ENCODE peak calls at places on chromosomes 12 and 14, in ten cellular contexts. C, H, J, S, P, Z, E, F, W and Y are unnamed samples. For H3K27me3, the result is how much of the 10 kb centered on the place peaks cover.

GRCh38 chr12:101097829-101098580 is 112.0 kb downstream of the SLC5A8 start:
- DNase-seq in J (no peak), C (no peak), S (no peak), Z (no peak), W (no peak), F (no peak), H (no peak), P (no peak), E (no peak), Y (no peak)

GRCh38 chr12:130847097-130847496 is 8.0 kb upstream of the STX2 start:
- DNase-seq in J (no peak), W (no peak), S (no peak), F (peak), C (no peak), E (no peak), H (no peak), Z (no peak), P (no peak), Y (no peak)

GRCh38 chr12:16766736-16767135 is 160.8 kb upstream of the LMO3 start:
- DNase-seq in W (no peak), H (no peak), Z (no peak), C (peak), J (no peak), S (no peak), P (no peak), F (no peak), E (no peak), Y (no peak)

GRCh38 chr14:25042362-25043299 is 7.3 kb downstream of the STXBP6 start:
- DNase-seq in C (no peak), E (peak), W (no peak), Z (no peak), S (no peak), F (peak), J (no peak), P (peak), H (no peak), Y (no peak)

GRCh38 chr14:100617715-100618693 is 30.8 kb upstream of the BEGAIN start:
- DNase-seq in C (no peak), S (peak), Z (no peak), P (no peak), W (no peak), H (no peak), F (peak), J (no peak), E (no peak), Y (no peak)

GRCh38 chr12:25997401-25997973 is 39.0 kb downstream of the RASSF8 start:
- DNase-seq in F (no peak), E (no peak), W (no peak), P (peak), Z (no peak), C (no peak), J (no peak), S (no peak), H (no peak), Y (no peak)

GRCh38 chr14:72714094-72714493 is 179.8 kb downstream of the DPF3 start:
- DNase-seq in W (no peak), C (no peak), P (no peak), H (no peak), F (no peak), S (peak), Z (peak), J (peak), E (no peak), Y (no peak)

GRCh38 chr12:123200414-123200813 is 32.5 kb downstream of the MPHOSPH9 start:
- DNase-seq in F (no peak), J (no peak), S (no peak), P (no peak), E (no peak), H (no peak), C (no peak), Z (no peak), W (no peak), Y (no peak)

GRCh38 chr14:89386214-89386886 is 30.7 kb downstream of the FOXN3 start:
- DNase-seq in J (no peak), H (peak), P (no peak), C (no peak), S (peak), Z (no peak), W (no peak), E (no peak), F (no peak), Y (no peak)

GRCh38 chr14:103503296-103503695 is 19.3 kb downstream of the CKB start:
- DNase-seq in Z (no peak), W (no peak), F (no peak), P (no peak), H (no peak), E (no peak), J (no peak), S (no peak), C (no peak), Y (no peak)

GRCh38 chr12:118035194-118036041 is 18.9 kb downstream of the RFC5 start:
- DNase-seq in J (no peak), H (no peak), Z (no peak), S (no peak), F (no peak), P (peak), E (no peak), C (peak), W (no peak), Y (no peak)

GRCh38 chr12:45183263-45183662 is 32.6 kb upstream of the ANO6 start:
- DNase-seq in C (peak), Z (no peak), S (no peak), W (no peak), F (no peak), H (no peak), P (no peak), E (no peak), J (no peak), Y (no peak)

GRCh38 chr14:100022772-100023451 is 42.3 kb upstream of the EVL start:
- DNase-seq in W (no peak), H (no peak), F (no peak), P (no peak), J (no peak), S (peak), Z (no peak), C (no peak), E (no peak), Y (no peak)

GRCh38 chr12:53222170-53223005 is 9.6 kb downstream of the RARG start:
- DNase-seq in W (no peak), F (no peak), C (no peak), P (no peak), Z (no peak), E (no peak), J (no peak), S (no peak), H (no peak), Y (no peak)

GRCh38 chr14:94171208-94171607 is 2.9 kb upstream of the PPP4R4 start:
- DNase-seq in P (no peak), J (no peak), Z (no peak), W (no peak), E (no peak), C (no peak), H (no peak), S (no peak), F (no peak), Y (no peak)

GRCh38 chr12:122886851-122887816 is 8.8 kb downstream of the VPS37B start:
- DNase-seq in S (no peak), C (peak), H (no peak), E (no peak), P (no peak), Z (no peak), J (no peak), W (peak), F (peak), Y (no peak)

GRCh38 chr12:105812356-105812755 is 326.4 kb downstream of the NUAK1 start:
- DNase-seq in H (no peak), F (no peak), J (no peak), Z (no peak), E (no peak), P (no peak), S (no peak), W (no peak), C (no peak), Y (no peak)

GRCh38 chr12:53062011-53062961 is 12.4 kb downstream of the TNS2 start:
- DNase-seq in S (no peak), E (no peak), P (no peak), J (no peak), H (no peak), Z (no peak), C (no peak), F (no peak), W (no peak), Y (no peak)

GRCh38 chr12:126668538-126668937 is 1598.4 kb upstream of the TMEM132C start:
- DNase-seq in C (no peak), J (no peak), H (no peak), P (no peak), E (no peak), Z (no peak), W (no peak), F (no peak), S (no peak), Y (peak)

GRCh38 chr14:32252030-32252670 is 49.1 kb upstream of the RNU6-8 start:
- DNase-seq in J (no peak), P (peak), S (peak), Z (peak), H (peak), W (peak), F (peak), E (peak), C (peak), Y (peak)

GRCh38 chr12:113019045-113019444 is 37.5 kb upstream of the DTX1 start:
- DNase-seq in F (no peak), E (no peak), C (no peak), W (no peak), S (no peak), Z (no peak), J (no peak), P (peak), H (no peak), Y (no peak)

GRCh38 chr12:71233083-71233482 is 75.3 kb upstream of the TSPAN8 start:
- DNase-seq in P (no peak), S (no peak), J (no peak), Z (no peak), W (no peak), E (no peak), F (no peak), C (no peak), H (no peak), Y (no peak)

GRCh38 chr12:109679716-109680520 is 33.7 kb upstream of the FAM222A start:
- DNase-seq in P (peak), F (no peak), W (no peak), C (no peak), J (no peak), S (no peak), Z (no peak), E (no peak), H (no peak), Y (no peak)

GRCh38 chr14:40842816-40843215 is 763.9 kb upstream of the LRFN5 start:
- DNase-seq in C (no peak), Z (no peak), H (no peak), J (no peak), P (peak), W (no peak), F (no peak), S (no peak), E (no peak), Y (no peak)

GRCh38 chr12:42484996-42485395 is 104.5 kb downstream of the PRICKLE1 start:
- DNase-seq in E (no peak), S (no peak), Z (no peak), F (no peak), W (no peak), J (no peak), H (no peak), C (peak), P (no peak), Y (no peak)

GRCh38 chr14:59190372-59190771 is 1.9 kb downstream of the DAAM1 start:
- DNase-seq in Z (no peak), W (no peak), S (no peak), E (peak), J (no peak), F (peak), P (peak), C (no peak), H (no peak), Y (peak)

GRCh38 chr12:77601069-77601468 is 229.6 kb upstream of the NAV3 start:
- DNase-seq in Z (no peak), E (no peak), S (no peak), F (no peak), H (no peak), P (no peak), J (no peak), C (no peak), W (no peak), Y (no peak)

GRCh38 chr12:47302111-47302597 is 222.4 kb upstream of the AMIGO2 start:
- DNase-seq in W (no peak), Z (no peak), P (peak), H (no peak), F (no peak), S (no peak), J (no peak), E (no peak), C (no peak), Y (no peak)

GRCh38 chr14:26730929-26731618 is 133.2 kb upstream of the NOVA1 start:
- DNase-seq in P (peak), E (peak), S (no peak), W (no peak), Z (no peak), C (no peak), J (no peak), F (peak), H (no peak), Y (no peak)

GRCh38 chr14:24665440-24665991 is 31.5 kb upstream of the GZMB start:
- DNase-seq in C (peak), H (no peak), J (no peak), E (no peak), W (no peak), S (no peak), Z (peak), P (no peak), F (no peak), Y (peak)

GRCh38 chr14:35399083-35399807 is 5.3 kb downstream of the NFKBIA start:
- DNase-seq in Z (peak), H (no peak), W (no peak), S (no peak), C (no peak), F (no peak), J (no peak), P (no peak), E (no peak), Y (no peak)

GRCh38 chr12:11607313-11608081 is 42.0 kb upstream of the ETV6 start:
- DNase-seq in S (no peak), H (no peak), J (no peak), E (no peak), C (no peak), F (no peak), W (no peak), Z (no peak), P (peak), Y (no peak)

GRCh38 chr14:26402126-26402525 is 195.7 kb downstream of the NOVA1 start:
- DNase-seq in P (no peak), E (no peak), F (no peak), S (no peak), J (no peak), W (no peak), C (no peak), Z (no peak), H (no peak), Y (no peak)

GRCh38 chr12:124217508-124217981 is 77.3 kb upstream of the RFLNA start:
- DNase-seq in W (no peak), E (no peak), P (no peak), C (no peak), J (no peak), F (no peak), H (no peak), S (no peak), Z (no peak), Y (no peak)

GRCh38 chr12:117356048-117356447 is 5.4 kb downstream of the NOS1 start:
- DNase-seq in S (no peak), H (no peak), W (no peak), Z (no peak), E (no peak), P (no peak), C (no peak), J (no peak), F (no peak), Y (no peak)

GRCh38 chr14:53316504-53316903 is 163.4 kb upstream of the DDHD1 start:
- DNase-seq in W (no peak), E (no peak), H (no peak), Z (no peak), P (no peak), S (no peak), F (no peak), C (no peak), J (no peak), Y (no peak)

GRCh38 chr14:89452281-89452680 is 35.2 kb upstream of the FOXN3 start:
- DNase-seq in J (no peak), C (no peak), S (peak), F (no peak), W (no peak), E (no peak), Z (no peak), H (no peak), P (no peak), Y (no peak)

DNA sequence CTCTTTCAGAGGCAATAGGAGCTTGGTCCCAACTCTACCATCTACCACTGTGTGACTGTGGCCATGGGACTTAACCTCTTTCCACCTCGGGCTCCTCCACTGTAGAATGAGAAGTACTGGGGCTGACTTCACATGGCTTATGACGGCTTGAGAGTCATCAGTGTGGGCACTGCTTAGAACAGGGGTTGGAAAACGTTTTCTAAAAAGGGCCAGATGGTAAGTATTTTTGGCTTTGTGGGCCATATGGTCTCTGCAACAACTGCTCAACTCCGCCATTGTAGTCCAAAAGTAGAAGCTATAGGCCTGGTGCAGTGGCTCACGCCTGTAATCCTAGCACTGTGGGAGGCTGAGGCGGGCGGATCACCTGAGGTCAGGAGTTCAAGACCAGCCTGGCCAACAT is 69.2 kb upstream of the LTA4H start:
- DNase-seq in Z (no peak), S (no peak), W (no peak), E (no peak), J (no peak), P (no peak), H (no peak), F (peak), C (no peak), Y (no peak)
- H3K4me3 ChIP-seq in Z (no peak), S (no peak), W (no peak), E (no peak), J (no peak), P (no peak), H (no peak), F (no peak), C (no peak), Y (no peak)

GRCh38 chr14:70845601-70846000 is 36.3 kb upstream of the MAP3K9 start:
- DNase-seq in Z (no peak), W (no peak), F (no peak), P (no peak), S (no peak), J (no peak), C (no peak), H (no peak), E (no peak), Y (no peak)
- H3K27me3 ChIP-seq in Z (under half), W (under half), F (under half), P (under half), S (under half), J (under half), C (under half), H (under half), E (under half), Y (under half)

DNA sequence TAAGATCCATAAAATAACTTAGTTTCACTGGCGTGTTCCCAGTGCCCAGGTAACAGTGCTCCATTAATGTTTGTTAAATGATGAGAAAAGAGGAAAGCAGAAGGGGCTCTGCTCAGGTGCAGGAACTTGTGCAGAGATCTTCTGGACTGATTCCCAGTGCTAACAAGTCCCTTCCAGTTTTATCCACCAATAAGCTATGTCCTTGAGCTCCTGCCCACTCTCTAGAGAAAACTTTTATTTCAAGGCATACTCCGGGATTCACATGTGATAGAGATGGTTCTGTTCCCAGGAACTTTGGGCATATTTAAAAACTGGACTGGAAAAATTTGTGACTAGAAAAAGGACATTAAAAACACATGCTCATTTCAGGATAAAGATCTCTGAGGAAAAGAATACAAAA is 1.9 kb downstream of the GYS2 start:
- DNase-seq in W (no peak), S (no peak), H (no peak), Z (no peak), F (no peak), C (no peak), J (no peak), P (no peak), E (no peak), Y (no peak)
- H3K4me3 ChIP-seq in W (no peak), S (no peak), H (no peak), Z (no peak), F (no peak), C (no peak), J (no peak), P (no peak), E (no peak), Y (no peak)

GRCh38 chr14:73861060-73861459 is 9.4 kb downstream of the PTGR2 start:
- DNase-seq in J (no peak), E (no peak), S (no peak), H (no peak), P (no peak), F (no peak), C (no peak), W (no peak), Z (no peak), Y (no peak)
- H3K27me3 ChIP-seq in J (under half), E (under half), S (under half), H (under half), P (under half), F (under half), C (under half), W (under half), Z (under half), Y (under half)

DNA sequence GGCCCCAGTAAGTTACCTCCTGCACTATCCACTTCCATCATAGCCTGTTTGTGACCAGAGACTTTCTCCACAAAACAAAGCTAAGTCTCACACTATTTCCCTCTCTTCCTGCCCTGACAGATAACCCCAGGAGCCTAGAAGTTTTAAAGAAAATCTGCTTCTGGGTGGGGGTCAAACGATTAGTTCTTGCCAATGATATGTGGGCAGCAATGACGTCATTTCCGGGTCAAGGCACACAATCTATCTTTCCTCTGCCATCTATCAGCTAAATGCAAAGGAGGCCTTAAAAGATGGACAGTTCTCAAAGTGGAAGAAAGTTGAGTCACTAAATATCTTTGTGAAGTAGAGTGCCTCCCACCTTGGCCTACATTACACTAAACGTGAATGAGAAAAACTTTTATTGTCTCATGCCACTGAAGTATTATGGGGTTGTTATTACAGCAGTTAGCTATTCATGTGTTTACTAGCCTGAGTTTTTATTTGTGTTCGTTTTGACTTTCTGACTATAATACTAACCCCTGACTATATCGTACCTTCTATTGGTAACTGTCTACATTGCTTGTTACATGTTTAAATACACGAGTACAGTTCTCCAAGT is 86.2 kb downstream of the DENND5B start:
- DNase-seq in J (no peak), E (no peak), C (no peak), W (no peak), S (no peak), F (no peak), H (no peak), P (no peak), Z (no peak), Y (no peak)
- H3K4me3 ChIP-seq in J (no peak), E (no peak), C (no peak), W (no peak), S (no peak), F (no peak), H (no peak), P (no peak), Z (no peak), Y (no peak)

GRCh38 chr12:24600996-24601395 is 347.9 kb downstream of the BCAT1 start:
- DNase-seq in H (no peak), F (no peak), W (no peak), P (no peak), J (no peak), S (no peak), E (no peak), C (no peak), Z (no peak), Y (no peak)
- H3K27me3 ChIP-seq in H (under half), F (under half), W (under half), P (under half), J (under half), S (under half), E (under half), C (under half), Z (under half), Y (under half)